ENCODE peak calls at places on chromosomes 1 and 21, in seven cellular contexts. B is GM12878, L is T47D, I is K562, V is HepG2, W is SK-N-SH, H is HCT116. R is an unnamed sample.

GRCh38 chr1:37020653-37021277 is 13.6 kb downstream of the GRIK3 start:
- DNase-seq in B (no peak), L (peak), I (peak), V (peak), W (no peak), H (no peak), R (peak)

GRCh38 chr1:223715710-223716103 is 3.4 kb downstream of the CAPN2 start:
- DNase-seq in B (no peak), L (no peak), I (no peak), V (no peak), W (no peak), H (no peak), R (no peak)

GRCh38 chr1:9198538-9199361 is 35.8 kb upstream of the H6PD start:
- DNase-seq in B (no peak), L (no peak), I (no peak), V (no peak), W (peak), H (no peak), R (no peak)

GRCh38 chr1:183687546-183688279 is 34.6 kb upstream of the APOBEC4 start:
- DNase-seq in B (no peak), L (no peak), I (no peak), V (no peak), W (no peak), H (no peak), R (no peak)

GRCh38 chr21:43861716-43862115 is 3.3 kb upstream of the AGPAT3 start:
- DNase-seq in B (no peak), L (no peak), I (no peak), V (no peak), W (no peak), H (no peak), R (no peak)

GRCh38 chr1:71817028-71817427 is 465.3 kb downstream of the NEGR1 start:
- DNase-seq in B (no peak), L (no peak), I (no peak), V (no peak), W (no peak), H (no peak), R (no peak)

GRCh38 chr1:108627951-108628350 is 32.9 kb downstream of the HENMT1 start:
- DNase-seq in B (no peak), L (no peak), I (no peak), V (no peak), W (no peak), H (no peak), R (no peak)

GRCh38 chr21:36388835-36389234 is 3.6 kb downstream of the CHAF1B start:
- DNase-seq in B (no peak), L (peak), I (no peak), V (no peak), W (peak), H (no peak), R (no peak)

GRCh38 chr21:16420086-16420724 is 690.4 kb downstream of the USP25 start:
- DNase-seq in B (no peak), L (peak), I (no peak), V (peak), W (peak), H (no peak), R (no peak)

GRCh38 chr1:151613275-151613867 is 1.5 kb downstream of the SNX27 start:
- DNase-seq in B (no peak), L (no peak), I (no peak), V (no peak), W (peak), H (no peak), R (no peak)

GRCh38 chr1:196393742-196394141 is 214.5 kb downstream of the KCNT2 start:
- DNase-seq in B (no peak), L (no peak), I (no peak), V (no peak), W (no peak), H (no peak), R (no peak)

GRCh38 chr1:201275266-201275666 is 8.0 kb upstream of the PKP1 start:
- DNase-seq in B (no peak), L (peak), I (no peak), V (no peak), W (no peak), H (peak), R (no peak)

GRCh38 chr1:150152772-150153461 is 3.2 kb downstream of the PLEKHO1 start:
- DNase-seq in B (no peak), L (no peak), I (no peak), V (peak), W (no peak), H (no peak), R (no peak)

GRCh38 chr1:194295690-194296089 is 1109.3 kb upstream of the B3GALT2 start:
- DNase-seq in B (no peak), L (peak), I (peak), V (peak), W (no peak), H (peak), R (no peak)

GRCh38 chr1:154896811-154897286 is 26.8 kb upstream of the KCNN3 start:
- DNase-seq in B (no peak), L (no peak), I (no peak), V (no peak), W (no peak), H (no peak), R (no peak)

GRCh38 chr1:56715161-56715560 is 70.0 kb downstream of the PRKAA2 start:
- DNase-seq in B (no peak), L (no peak), I (no peak), V (no peak), W (no peak), H (no peak), R (no peak)

GRCh38 chr1:16249838-16250241 is 12.9 kb upstream of the CPLANE2 start:
- DNase-seq in B (no peak), L (no peak), I (no peak), V (peak), W (no peak), H (no peak), R (no peak)

GRCh38 chr1:36735939-36736730 is 253.4 kb upstream of the CSF3R start:
- DNase-seq in B (no peak), L (no peak), I (no peak), V (no peak), W (no peak), H (no peak), R (no peak)

GRCh38 chr1:100585774-100586173 is 47.8 kb downstream of the GPR88 start:
- DNase-seq in B (no peak), L (no peak), I (no peak), V (no peak), W (no peak), H (no peak), R (no peak)

GRCh38 chr21:15053531-15053930 is 11.3 kb downstream of the NRIP1 start:
- DNase-seq in B (no peak), L (no peak), I (no peak), V (no peak), W (no peak), H (no peak), R (no peak)

GRCh38 chr1:183812686-183813569 is 8.0 kb downstream of the RGL1 start:
- DNase-seq in B (no peak), L (no peak), I (no peak), V (peak), W (no peak), H (no peak), R (no peak)

GRCh38 chr1:214715126-214715525 is 112.1 kb downstream of the CENPF start:
- DNase-seq in B (no peak), L (no peak), I (no peak), V (no peak), W (no peak), H (no peak), R (no peak)

GRCh38 chr1:215824245-215824644 is 257.1 kb downstream of the KCTD3 start:
- DNase-seq in B (no peak), L (peak), I (no peak), V (no peak), W (no peak), H (no peak), R (peak)
- TF ChIP-seq JUND in B (no peak), L (no peak), I (no peak), V (no peak), W (no peak), H (no peak), R (no peak)

DNA sequence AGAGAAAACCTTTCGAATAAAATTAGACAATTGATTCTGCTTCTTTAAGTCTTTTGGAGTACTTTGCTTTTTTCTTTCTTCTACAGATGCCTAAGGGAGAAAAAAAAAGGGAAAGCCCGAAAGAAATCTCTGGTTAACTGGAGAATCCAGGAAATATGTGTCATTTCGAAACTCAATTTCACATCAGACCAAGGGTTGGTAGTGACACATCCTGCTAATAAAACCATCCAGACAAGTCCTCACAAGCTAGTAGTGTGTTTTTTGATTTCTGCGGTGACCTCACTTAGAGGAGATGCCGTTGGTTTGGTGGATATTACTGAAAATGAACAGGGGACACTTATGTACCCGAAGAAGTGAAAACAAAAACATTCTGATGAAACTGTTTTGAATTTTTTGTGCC is 726.5 kb upstream of the ADAMTS5 start:
- DNase-seq in B (no peak), L (no peak), I (no peak), V (no peak), W (no peak), H (no peak), R (no peak)
- TF ChIP-seq JUND in B (no peak), L (no peak), I (no peak), V (no peak), W (no peak), H (no peak), R (no peak)

GRCh38 chr1:220681220-220681847 is 8.8 kb upstream of the C1orf115 start:
- DNase-seq in B (no peak), L (no peak), I (no peak), V (no peak), W (no peak), H (no peak), R (no peak)
- TF ChIP-seq JUND in B (no peak), L (no peak), I (no peak), V (no peak), W (no peak), H (no peak), R (no peak)

GRCh38 chr1:45530632-45531135 is 9.0 kb upstream of the PRDX1 start:
- DNase-seq in B (no peak), L (no peak), I (no peak), V (no peak), W (no peak), H (no peak), R (no peak)
- TF ChIP-seq JUND in B (no peak), L (no peak), I (no peak), V (no peak), W (no peak), H (no peak), R (no peak)

GRCh38 chr1:32335619-32335950 is 448 bp downstream of the MARCKSL1 start:
- DNase-seq in B (no peak), L (no peak), I (peak), V (no peak), W (peak), H (no peak), R (no peak)
- TF ChIP-seq JUND in B (no peak), L (no peak), I (no peak), V (no peak), W (no peak), H (no peak), R (no peak)

DNA sequence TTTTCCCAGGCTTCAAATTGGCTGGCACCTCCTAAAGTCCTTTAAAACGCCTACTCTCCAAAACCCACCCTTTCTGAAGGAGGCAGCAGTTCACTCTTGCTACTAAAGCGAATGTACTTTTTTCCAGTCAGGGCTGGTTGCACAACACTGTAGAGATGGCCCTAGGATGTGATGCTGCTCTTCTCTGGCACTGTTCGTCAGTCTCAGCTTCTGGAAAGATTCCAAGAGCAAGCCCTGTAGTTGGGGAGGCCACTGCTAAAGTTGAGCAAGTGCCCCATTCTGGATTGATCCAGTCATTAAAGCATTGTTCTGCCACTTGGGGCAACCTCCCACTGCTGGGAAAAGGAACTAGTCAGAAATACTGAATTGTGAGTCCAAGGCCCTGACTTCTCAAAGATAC is 28.5 kb upstream of the KCNQ4 start:
- DNase-seq in B (no peak), L (no peak), I (no peak), V (no peak), W (no peak), H (no peak), R (no peak)
- TF ChIP-seq JUND in B (no peak), L (no peak), I (no peak), V (no peak), W (no peak), H (no peak), R (no peak)

GRCh38 chr1:6922096-6922931 is 137.1 kb downstream of the CAMTA1 start:
- DNase-seq in B (no peak), L (peak), I (no peak), V (no peak), W (peak), H (no peak), R (no peak)
- TF ChIP-seq JUND in B (no peak), L (no peak), I (no peak), V (no peak), W (no peak), H (no peak), R (no peak)

DNA sequence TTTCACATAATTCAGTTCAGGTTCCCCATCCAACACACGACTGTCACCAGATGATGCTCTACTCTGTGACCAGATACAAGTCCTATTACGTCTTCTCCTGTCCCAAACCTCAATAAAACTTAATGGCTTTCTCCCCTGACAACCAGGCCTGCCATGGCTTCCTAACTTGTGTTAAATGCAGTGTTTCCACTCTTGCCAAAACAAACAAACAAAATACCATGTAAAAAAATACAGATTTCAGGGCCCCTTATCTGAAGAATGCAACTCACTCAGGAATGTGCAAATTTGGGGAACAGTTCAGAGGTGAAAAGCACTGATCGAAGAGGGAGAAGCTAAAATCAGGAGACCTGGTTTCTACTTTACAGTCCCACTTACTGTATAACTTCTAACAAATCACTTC is 863 bp upstream of the NUF2 start:
- DNase-seq in B (no peak), L (peak), I (no peak), V (peak), W (no peak), H (no peak), R (no peak)
- TF ChIP-seq JUND in B (no peak), L (no peak), I (no peak), V (no peak), W (no peak), H (no peak), R (no peak)

R was measured in H1.